ENCODE peak calls at places on chromosome 18, in nine cellular contexts. One of them, this sample, is unnamed.

GRCh38 chr18:62486290-62486964 is 36.4 kb upstream of the ZCCHC2 start:
- DNase-seq in foreskin keratinocyte: peak; percentile 95
- DNase-seq in mucosa of descending colon: peak; percentile 77
- DNase-seq in ovary: no peak
- DNase-seq in RWPE2: peak; percentile 79
- DNase-seq in AG10803: peak; percentile 5
- DNase-seq in tibial artery: no peak
- DNase-seq in progenitor cell of endocrine pancreas: no peak
- DNase-seq in fibroblast of mammary gland: peak; percentile 62
- DNase-seq in this sample: peak; percentile 59

GRCh38 chr18:10928971-10929373 is 220.4 kb downstream of the PIEZO2 start:
- DNase-seq in foreskin keratinocyte: no peak
- DNase-seq in mucosa of descending colon: no peak
- DNase-seq in ovary: no peak
- DNase-seq in RWPE2: no peak
- DNase-seq in AG10803: peak; percentile 51
- DNase-seq in tibial artery: no peak
- DNase-seq in progenitor cell of endocrine pancreas: no peak
- DNase-seq in fibroblast of mammary gland: peak; percentile 90
- DNase-seq in this sample: no peak

GRCh38 chr18:10321987-10322386 is 132.4 kb upstream of the APCDD1 start:
- DNase-seq in foreskin keratinocyte: no peak
- DNase-seq in mucosa of descending colon: no peak
- DNase-seq in ovary: no peak
- DNase-seq in RWPE2: no peak
- DNase-seq in AG10803: no peak
- DNase-seq in tibial artery: no peak
- DNase-seq in progenitor cell of endocrine pancreas: no peak
- DNase-seq in fibroblast of mammary gland: no peak
- DNase-seq in this sample: no peak

GRCh38 chr18:46704816-46705215 is 47.8 kb upstream of the LOXHD1 start:
- DNase-seq in foreskin keratinocyte: no peak
- DNase-seq in mucosa of descending colon: no peak
- DNase-seq in ovary: no peak
- DNase-seq in RWPE2: no peak
- DNase-seq in AG10803: no peak
- DNase-seq in tibial artery: no peak
- DNase-seq in progenitor cell of endocrine pancreas: no peak
- DNase-seq in fibroblast of mammary gland: no peak
- DNase-seq in this sample: no peak

GRCh38 chr18:65749881-65750280 is 931 bp upstream of the CDH7 start:
- DNase-seq in foreskin keratinocyte: no peak
- DNase-seq in mucosa of descending colon: no peak
- DNase-seq in ovary: no peak
- DNase-seq in RWPE2: no peak
- DNase-seq in AG10803: no peak
- DNase-seq in tibial artery: no peak
- DNase-seq in progenitor cell of endocrine pancreas: no peak
- DNase-seq in fibroblast of mammary gland: no peak
- DNase-seq in this sample: no peak

GRCh38 chr18:59957957-59958356 is 58.2 kb downstream of the PMAIP1 start:
- DNase-seq in foreskin keratinocyte: peak; percentile 40
- DNase-seq in mucosa of descending colon: peak; percentile 69
- DNase-seq in ovary: no peak
- DNase-seq in RWPE2: peak; percentile 60
- DNase-seq in AG10803: peak; percentile 54
- DNase-seq in tibial artery: no peak
- DNase-seq in progenitor cell of endocrine pancreas: no peak
- DNase-seq in fibroblast of mammary gland: peak; percentile 68
- DNase-seq in this sample: peak; percentile 15

GRCh38 chr18:34075963-34076860 is 148.5 kb downstream of the NOL4 start:
- DNase-seq in foreskin keratinocyte: no peak
- DNase-seq in mucosa of descending colon: no peak
- DNase-seq in ovary: no peak
- DNase-seq in RWPE2: no peak
- DNase-seq in AG10803: no peak
- DNase-seq in tibial artery: no peak
- DNase-seq in progenitor cell of endocrine pancreas: no peak
- DNase-seq in fibroblast of mammary gland: no peak
- DNase-seq in this sample: no peak

GRCh38 chr18:32549248-32549842 is 78.7 kb upstream of the GAREM1 start:
- DNase-seq in foreskin keratinocyte: no peak
- DNase-seq in mucosa of descending colon: peak; percentile 72
- DNase-seq in ovary: peak; percentile 52
- DNase-seq in RWPE2: no peak
- DNase-seq in AG10803: peak; percentile 15
- DNase-seq in tibial artery: no peak
- DNase-seq in progenitor cell of endocrine pancreas: peak; percentile 29
- DNase-seq in fibroblast of mammary gland: peak; percentile 57
- DNase-seq in this sample: peak; percentile 69

GRCh38 chr18:13103366-13103765 is 112.2 kb downstream of the CEP192 start:
- DNase-seq in foreskin keratinocyte: no peak
- DNase-seq in mucosa of descending colon: no peak
- DNase-seq in ovary: no peak
- DNase-seq in RWPE2: no peak
- DNase-seq in AG10803: no peak
- DNase-seq in tibial artery: no peak
- DNase-seq in progenitor cell of endocrine pancreas: no peak
- DNase-seq in fibroblast of mammary gland: peak; percentile 11
- DNase-seq in this sample: no peak
- TF ChIP-seq CTCF in foreskin keratinocyte: peak; percentile 51
- TF ChIP-seq CTCF in mucosa of descending colon: no peak
- TF ChIP-seq CTCF in ovary: no peak
- TF ChIP-seq CTCF in RWPE2: peak; percentile 13
- TF ChIP-seq CTCF in AG10803: peak; percentile 37
- TF ChIP-seq CTCF in tibial artery: no peak
- TF ChIP-seq CTCF in progenitor cell of endocrine pancreas: peak; percentile 32
- TF ChIP-seq CTCF in fibroblast of mammary gland: peak; percentile 28
- TF ChIP-seq CTCF in this sample: peak; percentile 17

GRCh38 chr18:77702686-77703085 is 453.0 kb downstream of the GALR1 start:
- DNase-seq in foreskin keratinocyte: no peak
- DNase-seq in mucosa of descending colon: peak; percentile 9
- DNase-seq in ovary: no peak
- DNase-seq in RWPE2: no peak
- DNase-seq in AG10803: peak; percentile 1
- DNase-seq in tibial artery: no peak
- DNase-seq in progenitor cell of endocrine pancreas: no peak
- DNase-seq in fibroblast of mammary gland: peak; percentile 33
- DNase-seq in this sample: peak; percentile 16
- TF ChIP-seq CTCF in foreskin keratinocyte: peak; percentile 25
- TF ChIP-seq CTCF in mucosa of descending colon: no peak
- TF ChIP-seq CTCF in ovary: no peak
- TF ChIP-seq CTCF in RWPE2: peak; percentile 55
- TF ChIP-seq CTCF in AG10803: no peak
- TF ChIP-seq CTCF in tibial artery: no peak
- TF ChIP-seq CTCF in progenitor cell of endocrine pancreas: peak; percentile 66
- TF ChIP-seq CTCF in fibroblast of mammary gland: peak; percentile 10
- TF ChIP-seq CTCF in this sample: no peak

DNA sequence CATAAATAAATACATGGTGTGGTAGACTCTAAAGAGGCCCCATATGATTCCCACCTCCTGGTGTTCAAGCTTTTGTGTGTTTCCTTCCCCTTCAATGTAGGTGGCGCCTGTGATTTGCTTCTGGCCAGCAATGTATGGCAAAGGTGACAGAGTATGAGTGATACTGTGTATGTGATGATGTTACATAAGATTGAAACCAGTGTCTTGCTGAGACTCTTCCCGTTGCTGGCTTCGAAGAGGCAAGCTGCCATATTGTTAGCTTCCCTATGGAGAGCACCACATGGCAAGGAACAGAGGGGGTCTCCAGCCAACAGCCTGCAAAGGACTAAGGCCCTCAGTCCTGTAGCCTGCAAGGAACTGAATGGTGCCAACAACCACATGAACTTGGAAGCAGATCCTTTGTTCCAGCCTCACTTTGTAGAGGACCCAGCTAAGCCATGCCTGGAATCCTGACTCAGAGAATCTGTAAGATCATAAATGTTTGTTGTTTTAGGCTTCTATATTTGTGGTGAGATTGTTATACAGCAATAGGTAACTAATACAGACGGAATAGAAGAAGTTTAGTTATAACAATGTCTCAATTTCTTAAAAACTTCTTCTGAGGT is 1.7 kb upstream of the SMAD4 start:
- DNase-seq in foreskin keratinocyte: no peak
- DNase-seq in mucosa of descending colon: peak; percentile 62
- DNase-seq in ovary: no peak
- DNase-seq in RWPE2: no peak
- DNase-seq in AG10803: peak; percentile 32
- DNase-seq in tibial artery: no peak
- DNase-seq in progenitor cell of endocrine pancreas: no peak
- DNase-seq in fibroblast of mammary gland: peak; percentile 62
- DNase-seq in this sample: peak; percentile 35
- TF ChIP-seq CTCF in foreskin keratinocyte: peak; percentile 27
- TF ChIP-seq CTCF in mucosa of descending colon: no peak
- TF ChIP-seq CTCF in ovary: no peak
- TF ChIP-seq CTCF in RWPE2: peak; percentile 12
- TF ChIP-seq CTCF in AG10803: no peak
- TF ChIP-seq CTCF in tibial artery: no peak
- TF ChIP-seq CTCF in progenitor cell of endocrine pancreas: no peak
- TF ChIP-seq CTCF in fibroblast of mammary gland: peak; percentile 1
- TF ChIP-seq CTCF in this sample: no peak

GRCh38 chr18:78579449-78579848 is 400.2 kb upstream of the SALL3 start:
- DNase-seq in foreskin keratinocyte: no peak
- DNase-seq in mucosa of descending colon: no peak
- DNase-seq in ovary: no peak
- DNase-seq in RWPE2: no peak
- DNase-seq in AG10803: no peak
- DNase-seq in tibial artery: no peak
- DNase-seq in progenitor cell of endocrine pancreas: no peak
- DNase-seq in fibroblast of mammary gland: no peak
- DNase-seq in this sample: no peak

GRCh38 chr18:78579854-78580577 is 399.6 kb upstream of the SALL3 start:
- DNase-seq in foreskin keratinocyte: no peak
- DNase-seq in mucosa of descending colon: no peak
- DNase-seq in ovary: no peak
- DNase-seq in RWPE2: no peak
- DNase-seq in AG10803: no peak
- DNase-seq in tibial artery: no peak
- DNase-seq in progenitor cell of endocrine pancreas: no peak
- DNase-seq in fibroblast of mammary gland: no peak
- DNase-seq in this sample: no peak

GRCh38 chr18:78582898-78583738 is 396.5 kb upstream of the SALL3 start:
- DNase-seq in foreskin keratinocyte: no peak
- DNase-seq in mucosa of descending colon: no peak
- DNase-seq in ovary: no peak
- DNase-seq in RWPE2: no peak
- DNase-seq in AG10803: no peak
- DNase-seq in tibial artery: no peak
- DNase-seq in progenitor cell of endocrine pancreas: no peak
- DNase-seq in fibroblast of mammary gland: no peak
- DNase-seq in this sample: no peak

GRCh38 chr18:78582131-78582789 is 397.4 kb upstream of the SALL3 start:
- DNase-seq in foreskin keratinocyte: no peak
- DNase-seq in mucosa of descending colon: no peak
- DNase-seq in ovary: no peak
- DNase-seq in RWPE2: no peak
- DNase-seq in AG10803: no peak
- DNase-seq in tibial artery: no peak
- DNase-seq in progenitor cell of endocrine pancreas: no peak
- DNase-seq in fibroblast of mammary gland: no peak
- DNase-seq in this sample: no peak

DNA sequence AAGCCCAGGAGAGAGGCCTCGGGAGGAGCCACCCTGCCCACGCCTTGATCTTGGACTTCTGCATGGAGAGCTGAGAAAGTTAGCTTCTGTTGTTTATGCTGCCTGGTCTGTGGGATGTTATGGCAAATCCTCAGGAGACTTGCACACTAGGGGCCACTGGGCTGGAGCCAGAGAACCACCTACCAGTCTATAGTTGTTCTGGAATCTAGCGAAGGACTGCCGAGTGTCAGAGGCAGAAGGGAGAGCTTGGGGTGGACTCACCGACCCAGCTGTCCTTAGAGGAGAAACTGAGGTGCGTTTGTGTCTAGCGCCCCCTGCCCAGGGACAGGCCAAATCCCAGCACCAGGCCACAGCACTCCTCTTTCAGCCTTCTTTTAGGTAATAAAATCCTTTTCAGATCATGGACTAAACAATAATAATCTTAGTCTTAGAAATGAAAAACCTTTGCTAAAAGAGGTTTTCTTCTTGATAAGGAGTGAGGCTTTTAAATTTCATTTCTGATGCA is 398.7 kb upstream of the SALL3 start:
- DNase-seq in foreskin keratinocyte: no peak
- DNase-seq in mucosa of descending colon: no peak
- DNase-seq in ovary: no peak
- DNase-seq in RWPE2: no peak
- DNase-seq in AG10803: no peak
- DNase-seq in tibial artery: no peak
- DNase-seq in progenitor cell of endocrine pancreas: no peak
- DNase-seq in fibroblast of mammary gland: no peak
- DNase-seq in this sample: no peak
- TF ChIP-seq CTCF in foreskin keratinocyte: no peak
- TF ChIP-seq CTCF in mucosa of descending colon: no peak
- TF ChIP-seq CTCF in ovary: no peak
- TF ChIP-seq CTCF in RWPE2: no peak
- TF ChIP-seq CTCF in AG10803: no peak
- TF ChIP-seq CTCF in tibial artery: no peak
- TF ChIP-seq CTCF in progenitor cell of endocrine pancreas: no peak
- TF ChIP-seq CTCF in fibroblast of mammary gland: no peak
- TF ChIP-seq CTCF in this sample: no peak

DNA sequence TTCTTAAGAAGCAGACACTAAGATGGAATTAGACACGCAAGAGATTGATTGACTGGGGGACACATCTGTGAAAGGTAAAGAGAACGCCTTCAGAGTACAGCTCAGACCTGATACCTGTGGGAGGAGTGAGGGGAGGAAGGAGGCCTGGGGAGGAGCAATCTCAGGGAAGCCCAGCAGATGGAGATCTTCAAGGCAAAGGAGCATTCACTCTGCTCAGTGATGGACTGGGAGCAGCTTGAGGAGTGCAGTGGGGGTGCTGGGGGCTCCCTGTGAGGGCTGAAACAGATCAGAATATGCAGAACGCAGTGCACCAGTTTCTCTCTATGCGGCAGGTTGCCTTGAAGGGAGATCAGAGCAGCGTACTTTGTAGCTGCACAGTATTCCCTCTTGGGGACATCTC is 103.7 kb upstream of the ATP8B1 start:
- DNase-seq in foreskin keratinocyte: no peak
- DNase-seq in mucosa of descending colon: peak; percentile 14
- DNase-seq in ovary: no peak
- DNase-seq in RWPE2: no peak
- DNase-seq in AG10803: no peak
- DNase-seq in tibial artery: no peak
- DNase-seq in progenitor cell of endocrine pancreas: no peak
- DNase-seq in fibroblast of mammary gland: no peak
- DNase-seq in this sample: no peak
- TF ChIP-seq CTCF in foreskin keratinocyte: peak; percentile 56
- TF ChIP-seq CTCF in mucosa of descending colon: no peak
- TF ChIP-seq CTCF in ovary: no peak
- TF ChIP-seq CTCF in RWPE2: peak; percentile 22
- TF ChIP-seq CTCF in AG10803: no peak
- TF ChIP-seq CTCF in tibial artery: no peak
- TF ChIP-seq CTCF in progenitor cell of endocrine pancreas: peak; percentile 18
- TF ChIP-seq CTCF in fibroblast of mammary gland: peak; percentile 26
- TF ChIP-seq CTCF in this sample: no peak

GRCh38 chr18:40293311-40293710 is 1661.7 kb upstream of the PIK3C3 start:
- DNase-seq in foreskin keratinocyte: no peak
- DNase-seq in mucosa of descending colon: no peak
- DNase-seq in ovary: no peak
- DNase-seq in RWPE2: no peak
- DNase-seq in AG10803: no peak
- DNase-seq in tibial artery: no peak
- DNase-seq in progenitor cell of endocrine pancreas: no peak
- DNase-seq in fibroblast of mammary gland: peak; percentile 5
- DNase-seq in this sample: no peak
- TF ChIP-seq CTCF in foreskin keratinocyte: peak; percentile 71
- TF ChIP-seq CTCF in mucosa of descending colon: no peak
- TF ChIP-seq CTCF in ovary: no peak
- TF ChIP-seq CTCF in RWPE2: peak; percentile 45
- TF ChIP-seq CTCF in AG10803: no peak
- TF ChIP-seq CTCF in tibial artery: no peak
- TF ChIP-seq CTCF in progenitor cell of endocrine pancreas: peak; percentile 40
- TF ChIP-seq CTCF in fibroblast of mammary gland: peak; percentile 18
- TF ChIP-seq CTCF in this sample: no peak

GRCh38 chr18:75173125-75173432 is 35.9 kb downstream of the PTGR3 start:
- DNase-seq in foreskin keratinocyte: no peak
- DNase-seq in mucosa of descending colon: peak; percentile 28
- DNase-seq in ovary: no peak
- DNase-seq in RWPE2: no peak
- DNase-seq in AG10803: no peak
- DNase-seq in tibial artery: no peak
- DNase-seq in progenitor cell of endocrine pancreas: no peak
- DNase-seq in fibroblast of mammary gland: peak; percentile 13
- DNase-seq in this sample: no peak
- TF ChIP-seq CTCF in foreskin keratinocyte: peak; percentile 21
- TF ChIP-seq CTCF in mucosa of descending colon: no peak
- TF ChIP-seq CTCF in ovary: no peak
- TF ChIP-seq CTCF in RWPE2: peak; percentile 11
- TF ChIP-seq CTCF in AG10803: no peak
- TF ChIP-seq CTCF in tibial artery: no peak
- TF ChIP-seq CTCF in progenitor cell of endocrine pancreas: no peak
- TF ChIP-seq CTCF in fibroblast of mammary gland: peak; percentile 4
- TF ChIP-seq CTCF in this sample: no peak

This sample was measured in activated CD8-positive, alpha-beta T cell treated with anti-CD3 and anti-CD28 coated beads for 36 hours.